ENCODE peak calls at places on chromosomes 5 and 9, in four cellular contexts. One of them, this sample, is unnamed.

GRCh38 chr5:82307431-82307830 is 29.3 kb upstream of the RPS23 start:
- DNase-seq in mesendoderm: peak; percentile 48
- DNase-seq in cardiac muscle cell: no peak
- DNase-seq in hepatocyte: no peak
- DNase-seq in this sample: no peak

GRCh38 chr9:131923132-131923671 is 156.5 kb downstream of the MED27 start:
- DNase-seq in mesendoderm: no peak
- DNase-seq in cardiac muscle cell: no peak
- DNase-seq in hepatocyte: no peak
- DNase-seq in this sample: no peak

GRCh38 chr9:88835038-88835466 is 156.2 kb upstream of the S1PR3 start:
- DNase-seq in mesendoderm: no peak
- DNase-seq in cardiac muscle cell: no peak
- DNase-seq in hepatocyte: no peak
- DNase-seq in this sample: peak; percentile 57

GRCh38 chr5:90613450-90613849 is 54.9 kb downstream of the ADGRV1 start:
- DNase-seq in mesendoderm: no peak
- DNase-seq in cardiac muscle cell: no peak
- DNase-seq in hepatocyte: no peak
- DNase-seq in this sample: no peak

GRCh38 chr5:42887575-42887974 is 75.9 kb upstream of the SELENOP start:
- DNase-seq in mesendoderm: no peak
- DNase-seq in cardiac muscle cell: no peak
- DNase-seq in hepatocyte: peak; percentile 25
- DNase-seq in this sample: no peak

GRCh38 chr5:108529381-108529780 is 147.5 kb upstream of the FBXL17 start:
- DNase-seq in mesendoderm: no peak
- DNase-seq in cardiac muscle cell: no peak
- DNase-seq in hepatocyte: no peak
- DNase-seq in this sample: no peak

GRCh38 chr5:137122075-137122474 is 377.1 kb downstream of the SPOCK1 start:
- DNase-seq in mesendoderm: no peak
- DNase-seq in cardiac muscle cell: no peak
- DNase-seq in hepatocyte: peak; percentile 20
- DNase-seq in this sample: no peak

GRCh38 chr5:177457239-177458121 is 10.9 kb downstream of the PRR7 start:
- DNase-seq in mesendoderm: peak; percentile 100
- DNase-seq in cardiac muscle cell: peak; percentile 96
- DNase-seq in hepatocyte: peak; percentile 95
- DNase-seq in this sample: peak; percentile 57

GRCh38 chr5:8033261-8033660 is 164.3 kb downstream of the MTRR start:
- DNase-seq in mesendoderm: no peak
- DNase-seq in cardiac muscle cell: no peak
- DNase-seq in hepatocyte: peak; percentile 53
- DNase-seq in this sample: no peak

GRCh38 chr5:28012538-28012937 is 974.2 kb upstream of the CDH9 start:
- DNase-seq in mesendoderm: no peak
- DNase-seq in cardiac muscle cell: no peak
- DNase-seq in hepatocyte: no peak
- DNase-seq in this sample: no peak

GRCh38 chr5:28750236-28750635 is 1711.8 kb upstream of the CDH9 start:
- DNase-seq in mesendoderm: no peak
- DNase-seq in cardiac muscle cell: no peak
- DNase-seq in hepatocyte: no peak
- DNase-seq in this sample: no peak

GRCh38 chr9:121989010-121989409 is 104.1 kb downstream of the TTLL11 start:
- DNase-seq in mesendoderm: peak; percentile 85
- DNase-seq in cardiac muscle cell: peak; percentile 55
- DNase-seq in hepatocyte: peak; percentile 64
- DNase-seq in this sample: no peak

GRCh38 chr5:154273963-154274827 is 83.7 kb downstream of the GALNT10 start:
- DNase-seq in mesendoderm: no peak
- DNase-seq in cardiac muscle cell: no peak
- DNase-seq in hepatocyte: no peak
- DNase-seq in this sample: no peak

GRCh38 chr9:136629879-136630661 is 32.6 kb upstream of the EGFL7 start:
- DNase-seq in mesendoderm: peak; percentile 80
- DNase-seq in cardiac muscle cell: peak; percentile 80
- DNase-seq in hepatocyte: peak; percentile 80
- DNase-seq in this sample: peak; percentile 44

GRCh38 chr5:168086736-168087135 is 204.7 kb upstream of the WWC1 start:
- DNase-seq in mesendoderm: no peak
- DNase-seq in cardiac muscle cell: no peak
- DNase-seq in hepatocyte: no peak
- DNase-seq in this sample: no peak

GRCh38 chr9:135247174-135247930 is 159.9 kb downstream of the OLFM1 start:
- DNase-seq in mesendoderm: no peak
- DNase-seq in cardiac muscle cell: no peak
- DNase-seq in hepatocyte: no peak
- DNase-seq in this sample: no peak

GRCh38 chr5:179260324-179261070 is 84.8 kb downstream of the ADAMTS2 start:
- DNase-seq in mesendoderm: no peak
- DNase-seq in cardiac muscle cell: no peak
- DNase-seq in hepatocyte: peak; percentile 2
- DNase-seq in this sample: no peak

GRCh38 chr5:127077346-127077745 is 4.0 kb upstream of the C5orf63 start:
- DNase-seq in mesendoderm: peak; percentile 68
- DNase-seq in cardiac muscle cell: no peak
- DNase-seq in hepatocyte: no peak
- DNase-seq in this sample: no peak

GRCh38 chr5:79929095-79929494 is 62.0 kb downstream of the MTX3 start:
- DNase-seq in mesendoderm: no peak
- DNase-seq in cardiac muscle cell: no peak
- DNase-seq in hepatocyte: no peak
- DNase-seq in this sample: no peak

GRCh38 chr9:101530076-101530711 is 3.5 kb upstream of the RNF20 start:
- DNase-seq in mesendoderm: peak; percentile 81
- DNase-seq in cardiac muscle cell: peak; percentile 78
- DNase-seq in hepatocyte: peak; percentile 85
- DNase-seq in this sample: peak; percentile 72

GRCh38 chr9:8895498-8896224 is 1096.1 kb upstream of the DMAC1 start:
- DNase-seq in mesendoderm: peak; percentile 63
- DNase-seq in cardiac muscle cell: peak; percentile 79
- DNase-seq in hepatocyte: peak; percentile 72
- DNase-seq in this sample: no peak

GRCh38 chr9:2257530-2257929 is 242.4 kb downstream of the SMARCA2 start:
- DNase-seq in mesendoderm: no peak
- DNase-seq in cardiac muscle cell: no peak
- DNase-seq in hepatocyte: no peak
- DNase-seq in this sample: no peak

GRCh38 chr5:83567741-83568530 is 96.4 kb downstream of the VCAN start:
- DNase-seq in mesendoderm: peak; percentile 57
- DNase-seq in cardiac muscle cell: no peak
- DNase-seq in hepatocyte: no peak
- DNase-seq in this sample: no peak

GRCh38 chr5:31976161-31976560 is 198.0 kb downstream of the GOLPH3 start:
- DNase-seq in mesendoderm: no peak
- DNase-seq in cardiac muscle cell: no peak
- DNase-seq in hepatocyte: no peak
- DNase-seq in this sample: no peak

GRCh38 chr5:1343315-1343751 is 1.6 kb downstream of the CLPTM1L start:
- DNase-seq in mesendoderm: no peak
- DNase-seq in cardiac muscle cell: no peak
- DNase-seq in hepatocyte: no peak
- DNase-seq in this sample: no peak

GRCh38 chr5:1345876-1346626 is 1.2 kb upstream of the CLPTM1L start:
- DNase-seq in mesendoderm: no peak
- DNase-seq in cardiac muscle cell: no peak
- DNase-seq in hepatocyte: no peak
- DNase-seq in this sample: no peak

GRCh38 chr5:1342268-1342667 is 2.6 kb downstream of the CLPTM1L start:
- DNase-seq in mesendoderm: no peak
- DNase-seq in cardiac muscle cell: no peak
- DNase-seq in hepatocyte: no peak
- DNase-seq in this sample: no peak

GRCh38 chr5:1344975-1345838 is at the start of gene CLPTM1L:
- DNase-seq in mesendoderm: peak; percentile 87
- DNase-seq in cardiac muscle cell: peak; percentile 95
- DNase-seq in hepatocyte: peak; percentile 97
- DNase-seq in this sample: peak; percentile 90

GRCh38 chr5:1343931-1344901 is 683 bp downstream of the CLPTM1L start:
- DNase-seq in mesendoderm: peak; percentile 27
- DNase-seq in cardiac muscle cell: peak; percentile 40
- DNase-seq in hepatocyte: peak; percentile 51
- DNase-seq in this sample: no peak
- H3K4me1 ChIP-seq in mesendoderm: peaks cover 2% of the 10 kb centered on the region
- H3K4me1 ChIP-seq in cardiac muscle cell: peaks cover 6% of the 10 kb centered on the region
- H3K4me1 ChIP-seq in hepatocyte: peaks cover 15% of the 10 kb centered on the region
- H3K4me1 ChIP-seq in this sample: peaks cover 25% of the 10 kb centered on the region

GRCh38 chr5:176413255-176413565 is 3.1 kb downstream of the CLTB start:
- DNase-seq in mesendoderm: no peak
- DNase-seq in cardiac muscle cell: no peak
- DNase-seq in hepatocyte: no peak
- DNase-seq in this sample: no peak

GRCh38 chr5:176412517-176413254 is 3.7 kb downstream of the CLTB start:
- DNase-seq in mesendoderm: no peak
- DNase-seq in cardiac muscle cell: no peak
- DNase-seq in hepatocyte: no peak
- DNase-seq in this sample: no peak

GRCh38 chr5:176414704-176415103 is 1.6 kb downstream of the CLTB start:
- DNase-seq in mesendoderm: no peak
- DNase-seq in cardiac muscle cell: no peak
- DNase-seq in hepatocyte: no peak
- DNase-seq in this sample: no peak

GRCh38 chr5:176415240-176416122 is 858 bp downstream of the CLTB start:
- DNase-seq in mesendoderm: peak; percentile 91
- DNase-seq in cardiac muscle cell: peak; percentile 39
- DNase-seq in hepatocyte: peak; percentile 65
- DNase-seq in this sample: no peak

GRCh38 chr5:176413709-176414191 is 2.6 kb downstream of the CLTB start:
- DNase-seq in mesendoderm: no peak
- DNase-seq in cardiac muscle cell: no peak
- DNase-seq in hepatocyte: no peak
- DNase-seq in this sample: no peak
- H3K4me1 ChIP-seq in mesendoderm: no peaks in the 10 kb centered on the region
- H3K4me1 ChIP-seq in cardiac muscle cell: peaks cover 10% of the 10 kb centered on the region
- H3K4me1 ChIP-seq in hepatocyte: peaks cover 20% of the 10 kb centered on the region
- H3K4me1 ChIP-seq in this sample: peaks cover 39% of the 10 kb centered on the region

GRCh38 chr5:131539251-131539650 is 95.8 kb downstream of the RAPGEF6 start:
- DNase-seq in mesendoderm: no peak
- DNase-seq in cardiac muscle cell: no peak
- DNase-seq in hepatocyte: no peak
- DNase-seq in this sample: no peak

GRCh38 chr5:131541071-131541470 is 94.0 kb downstream of the RAPGEF6 start:
- DNase-seq in mesendoderm: no peak
- DNase-seq in cardiac muscle cell: no peak
- DNase-seq in hepatocyte: no peak
- DNase-seq in this sample: no peak

GRCh38 chr5:131541766-131542165 is 93.3 kb downstream of the RAPGEF6 start:
- DNase-seq in mesendoderm: no peak
- DNase-seq in cardiac muscle cell: no peak
- DNase-seq in hepatocyte: no peak
- DNase-seq in this sample: no peak

GRCh38 chr5:131545856-131546255 is 89.2 kb downstream of the RAPGEF6 start:
- DNase-seq in mesendoderm: no peak
- DNase-seq in cardiac muscle cell: no peak
- DNase-seq in hepatocyte: no peak
- DNase-seq in this sample: no peak

GRCh38 chr5:131542723-131543122 is 92.3 kb downstream of the RAPGEF6 start:
- DNase-seq in mesendoderm: no peak
- DNase-seq in cardiac muscle cell: no peak
- DNase-seq in hepatocyte: no peak
- DNase-seq in this sample: no peak
- H3K4me1 ChIP-seq in mesendoderm: no peaks in the 10 kb centered on the region
- H3K4me1 ChIP-seq in cardiac muscle cell: no peaks in the 10 kb centered on the region
- H3K4me1 ChIP-seq in hepatocyte: no peaks in the 10 kb centered on the region
- H3K4me1 ChIP-seq in this sample: peaks cover 69% of the 10 kb centered on the region

GRCh38 chr5:100464418-100464817 is 70.8 kb upstream of the FAM174A start:
- DNase-seq in mesendoderm: no peak
- DNase-seq in cardiac muscle cell: no peak
- DNase-seq in hepatocyte: peak; percentile 15
- DNase-seq in this sample: no peak

DNA sequence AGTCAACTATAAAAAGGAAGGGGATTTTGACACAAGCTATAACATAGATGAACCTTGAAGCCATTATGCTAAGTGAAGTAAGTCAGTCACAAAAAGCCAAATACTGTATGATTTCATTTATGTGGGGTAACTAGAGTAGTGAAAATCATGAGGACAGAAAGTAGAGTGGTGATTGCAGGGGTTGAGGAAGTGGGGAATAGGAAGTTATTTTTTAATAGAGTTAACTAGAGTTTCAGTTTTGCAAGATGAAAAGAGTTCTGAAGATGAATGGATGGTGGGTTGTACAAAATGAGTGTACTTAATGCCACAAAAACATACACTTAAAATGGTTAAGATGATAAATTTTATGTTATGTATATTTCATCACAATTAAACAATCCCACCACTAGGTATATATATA is 65.4 kb upstream of the FAM174A start:
- DNase-seq in mesendoderm: no peak
- DNase-seq in cardiac muscle cell: no peak
- DNase-seq in hepatocyte: no peak
- DNase-seq in this sample: no peak
- H3K4me1 ChIP-seq in mesendoderm: no peaks in the 10 kb centered on the region
- H3K4me1 ChIP-seq in cardiac muscle cell: no peaks in the 10 kb centered on the region
- H3K4me1 ChIP-seq in hepatocyte: no peaks in the 10 kb centered on the region
- H3K4me1 ChIP-seq in this sample: no peaks in the 10 kb centered on the region

DNA sequence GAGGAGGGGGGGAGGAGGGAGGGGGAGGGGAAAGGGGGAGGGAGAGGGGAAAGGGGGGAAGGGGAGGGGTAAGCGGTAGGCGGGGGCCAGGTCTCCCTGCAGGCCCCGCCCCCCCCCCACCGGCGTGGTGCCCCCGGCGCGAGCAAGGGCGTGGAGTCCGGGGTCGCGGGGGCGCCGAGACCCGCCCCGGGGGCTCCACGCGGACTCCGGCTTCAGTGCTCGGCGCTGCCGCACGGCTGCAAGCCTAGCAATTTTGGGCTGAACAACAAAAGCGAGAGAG is 10.8 kb downstream of the C9orf50 start:
- DNase-seq in mesendoderm: no peak
- DNase-seq in cardiac muscle cell: no peak
- DNase-seq in hepatocyte: no peak
- DNase-seq in this sample: no peak
- H3K4me1 ChIP-seq in mesendoderm: peaks cover 5% of the 10 kb centered on the region
- H3K4me1 ChIP-seq in cardiac muscle cell: peaks cover 12% of the 10 kb centered on the region
- H3K4me1 ChIP-seq in hepatocyte: peaks cover 29% of the 10 kb centered on the region
- H3K4me1 ChIP-seq in this sample: peaks cover 28% of the 10 kb centered on the region

This sample was measured in CD4-positive, alpha-beta memory T cell.